ENCODE peak calls at places on chromosomes 11 and 22, in six cellular contexts. One of them, this sample, is unnamed.

GRCh38 chr22:49670610-49671330 is 156.9 kb downstream of the BRD1 start:
- DNase-seq in K562: no peak
- DNase-seq in H1: peak; percentile 70
- DNase-seq in PC-9: no peak
- DNase-seq in neural progenitor cell: peak; percentile 77
- DNase-seq in HCT116: no peak
- DNase-seq in this sample: no peak

GRCh38 chr11:81658722-81659121 is 1074.9 kb downstream of the FAM181B start:
- DNase-seq in neural progenitor cell: peak; percentile 48
- DNase-seq in H1: no peak
- DNase-seq in K562: no peak
- DNase-seq in HCT116: no peak
- DNase-seq in PC-9: no peak
- DNase-seq in this sample: no peak

GRCh38 chr11:71223671-71224660 is 28.4 kb downstream of the SHANK2 start:
- DNase-seq in HCT116: no peak
- DNase-seq in H1: no peak
- DNase-seq in K562: no peak
- DNase-seq in PC-9: no peak
- DNase-seq in neural progenitor cell: no peak
- DNase-seq in this sample: no peak

GRCh38 chr11:118434123-118434552 is 2.2 kb upstream of the KMT2A start:
- DNase-seq in H1: no peak
- DNase-seq in neural progenitor cell: no peak
- DNase-seq in K562: no peak
- DNase-seq in PC-9: no peak
- DNase-seq in HCT116: no peak
- DNase-seq in this sample: no peak

GRCh38 chr11:47415949-47416472 is 7.6 kb downstream of the SLC39A13 start:
- DNase-seq in K562: no peak
- DNase-seq in neural progenitor cell: peak; percentile 29
- DNase-seq in H1: no peak
- DNase-seq in PC-9: peak; percentile 82
- DNase-seq in HCT116: peak; percentile 49
- DNase-seq in this sample: no peak

GRCh38 chr11:126920833-126921232 is 79.7 kb downstream of the KIRREL3 start:
- DNase-seq in K562: no peak
- DNase-seq in H1: peak; percentile 50
- DNase-seq in neural progenitor cell: no peak
- DNase-seq in HCT116: no peak
- DNase-seq in PC-9: no peak
- DNase-seq in this sample: no peak

GRCh38 chr11:20041499-20041898 is 118.8 kb downstream of the DBX1 start:
- DNase-seq in PC-9: no peak
- DNase-seq in HCT116: no peak
- DNase-seq in H1: no peak
- DNase-seq in K562: no peak
- DNase-seq in neural progenitor cell: no peak
- DNase-seq in this sample: no peak

GRCh38 chr11:117468888-117469287 is 141.2 kb downstream of the CEP164 start:
- DNase-seq in H1: no peak
- DNase-seq in HCT116: no peak
- DNase-seq in PC-9: no peak
- DNase-seq in neural progenitor cell: no peak
- DNase-seq in K562: peak; percentile 11
- DNase-seq in this sample: no peak

GRCh38 chr22:46914916-46915894 is 152.8 kb downstream of the TBC1D22A start:
- DNase-seq in H1: peak; percentile 32
- DNase-seq in PC-9: no peak
- DNase-seq in K562: no peak
- DNase-seq in neural progenitor cell: no peak
- DNase-seq in HCT116: no peak
- DNase-seq in this sample: no peak

GRCh38 chr11:76752321-76753175 is 30.6 kb upstream of the TSKU start:
- DNase-seq in H1: no peak
- DNase-seq in PC-9: no peak
- DNase-seq in neural progenitor cell: no peak
- DNase-seq in K562: no peak
- DNase-seq in HCT116: no peak
- DNase-seq in this sample: no peak

GRCh38 chr11:121291896-121292502 is 572 bp upstream of the SC5D start:
- DNase-seq in HCT116: no peak
- DNase-seq in K562: peak; percentile 3
- DNase-seq in PC-9: peak; percentile 43
- DNase-seq in neural progenitor cell: no peak
- DNase-seq in H1: no peak
- DNase-seq in this sample: no peak

GRCh38 chr22:38862375-38863329 is 9.4 kb downstream of the CBX6 start:
- DNase-seq in HCT116: no peak
- DNase-seq in H1: no peak
- DNase-seq in neural progenitor cell: peak; percentile 39
- DNase-seq in PC-9: no peak
- DNase-seq in K562: no peak
- DNase-seq in this sample: no peak

GRCh38 chr22:25362883-25363240 is 143.4 kb downstream of the CRYBB2 start:
- DNase-seq in K562: no peak
- DNase-seq in H1: no peak
- DNase-seq in HCT116: no peak
- DNase-seq in PC-9: no peak
- DNase-seq in neural progenitor cell: no peak
- DNase-seq in this sample: no peak

GRCh38 chr11:32231909-32232493 is 141.1 kb downstream of the RCN1 start:
- DNase-seq in K562: peak; percentile 48
- DNase-seq in neural progenitor cell: peak; percentile 70
- DNase-seq in HCT116: peak; percentile 36
- DNase-seq in H1: peak; percentile 58
- DNase-seq in PC-9: no peak
- DNase-seq in this sample: no peak

DNA sequence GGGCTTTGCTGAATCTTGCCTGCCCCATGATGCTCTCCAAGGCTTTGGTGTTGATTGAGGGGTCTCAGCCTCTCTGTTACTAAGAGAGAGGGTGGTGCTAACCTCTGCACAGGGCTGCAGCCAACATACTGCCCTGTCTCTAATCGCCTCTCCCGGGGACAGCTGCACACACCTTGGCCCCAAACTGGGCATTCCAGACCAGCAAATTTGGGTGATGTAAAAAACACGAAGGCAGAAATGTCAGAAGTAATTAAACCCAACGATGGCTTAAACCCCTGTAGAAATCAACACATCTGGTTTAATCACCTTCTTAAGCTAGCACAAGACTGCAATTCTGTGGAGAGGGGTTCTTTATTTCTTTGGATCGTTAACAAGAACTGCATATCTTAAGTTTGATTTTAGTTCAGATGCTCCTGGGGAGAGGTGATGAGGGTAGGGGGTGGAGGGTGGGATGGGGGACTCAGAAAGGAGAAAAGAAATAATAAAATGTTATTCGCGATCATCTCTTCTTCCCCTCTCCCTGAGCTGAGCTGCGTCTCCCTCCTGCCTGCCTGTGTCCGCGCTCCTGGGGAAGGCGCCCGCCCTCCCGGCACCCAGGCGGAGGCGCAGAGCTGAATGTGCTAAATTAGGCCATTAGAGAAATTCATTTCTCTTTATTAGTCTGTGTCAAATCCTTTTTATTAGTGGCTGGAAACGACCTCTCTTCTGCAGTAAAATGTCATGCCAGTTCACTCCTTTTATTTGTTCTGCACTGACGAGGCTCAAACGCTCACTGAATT is 116.3 kb downstream of the FEZ1 start:
- DNase-seq in H1: no peak
- DNase-seq in PC-9: no peak
- DNase-seq in HCT116: no peak
- DNase-seq in K562: no peak
- DNase-seq in neural progenitor cell: no peak
- DNase-seq in this sample: no peak
- H4K20me1 ChIP-seq in H1: no peaks in the 10 kb centered on the region
- H4K20me1 ChIP-seq in PC-9: no peaks in the 10 kb centered on the region
- H4K20me1 ChIP-seq in HCT116: no peaks in the 10 kb centered on the region
- H4K20me1 ChIP-seq in K562: no peaks in the 10 kb centered on the region
- H4K20me1 ChIP-seq in neural progenitor cell: no peaks in the 10 kb centered on the region
- H4K20me1 ChIP-seq in this sample: no peaks in the 10 kb centered on the region

DNA sequence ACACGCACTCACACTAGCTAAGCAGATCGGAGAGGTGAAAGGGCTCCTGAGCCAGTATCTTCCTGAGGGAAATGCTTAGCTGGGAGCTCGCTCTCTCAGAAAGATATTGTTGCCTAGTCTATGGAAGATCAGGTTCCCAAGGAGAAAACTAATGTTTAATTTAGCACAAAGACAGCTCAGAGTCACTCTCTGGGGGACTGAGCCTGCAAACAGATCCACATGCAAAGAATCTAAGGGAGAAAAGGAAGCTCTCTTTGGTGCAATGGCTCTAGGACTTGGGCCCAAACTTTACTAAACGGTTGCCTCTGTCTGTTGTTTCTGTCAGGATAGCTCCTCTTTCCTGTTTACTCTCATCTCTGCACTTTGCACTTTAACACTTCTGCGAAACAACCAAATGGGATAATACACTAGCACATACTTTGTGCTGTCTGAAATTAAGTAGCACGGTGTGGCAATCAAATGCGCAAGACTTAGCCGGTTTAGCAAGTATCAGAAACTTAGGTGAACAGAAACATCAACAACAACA is 10.7 kb downstream of the MAML2 start:
- DNase-seq in neural progenitor cell: peak; percentile 32
- DNase-seq in HCT116: no peak
- DNase-seq in PC-9: no peak
- DNase-seq in H1: no peak
- DNase-seq in K562: no peak
- DNase-seq in this sample: no peak
- H3K4me1 ChIP-seq in neural progenitor cell: peaks cover 31% of the 10 kb centered on the region
- H3K4me1 ChIP-seq in HCT116: peaks cover 14% of the 10 kb centered on the region
- H3K4me1 ChIP-seq in PC-9: peaks cover 58% of the 10 kb centered on the region
- H3K4me1 ChIP-seq in H1: peaks cover 22% of the 10 kb centered on the region
- H3K4me1 ChIP-seq in K562: peaks cover 61% of the 10 kb centered on the region
- H3K4me1 ChIP-seq in this sample: peaks cover 9% of the 10 kb centered on the region

DNA sequence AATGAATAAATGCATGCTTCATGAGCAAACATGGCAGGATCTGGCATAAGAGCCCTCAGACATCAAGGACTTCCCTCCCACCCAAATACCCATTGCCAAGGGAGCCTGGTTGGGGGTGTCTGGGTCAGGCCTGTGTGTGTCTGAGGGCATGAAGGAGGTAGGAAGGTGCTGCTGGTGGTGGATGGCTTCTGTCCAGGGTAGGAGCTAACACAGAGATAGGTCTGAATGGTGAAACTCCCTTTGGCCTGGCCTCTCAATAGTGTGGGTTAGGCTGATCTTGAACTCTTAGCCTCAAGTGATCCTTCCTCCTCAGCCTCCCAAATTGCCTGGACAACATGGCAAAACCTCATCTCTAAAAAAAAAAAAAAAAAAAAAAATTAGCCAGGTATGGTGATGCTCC is 2.8 kb downstream of the AMPD3 start:
- DNase-seq in HCT116: no peak
- DNase-seq in PC-9: no peak
- DNase-seq in neural progenitor cell: no peak
- DNase-seq in H1: peak; percentile 24
- DNase-seq in K562: no peak
- DNase-seq in this sample: no peak
- H3K79me2 ChIP-seq in HCT116: peaks cover 44% of the 10 kb centered on the region
- H3K79me2 ChIP-seq in PC-9: peaks cover 21% of the 10 kb centered on the region
- H3K79me2 ChIP-seq in neural progenitor cell: no peaks in the 10 kb centered on the region
- H3K79me2 ChIP-seq in H1: no peaks in the 10 kb centered on the region
- H3K79me2 ChIP-seq in K562: peaks cover 54% of the 10 kb centered on the region
- H3K79me2 ChIP-seq in this sample: peaks cover 30% of the 10 kb centered on the region

GRCh38 chr11:836274-836673 is 3.5 kb downstream of the CD151 start:
- DNase-seq in HCT116: no peak
- DNase-seq in H1: no peak
- DNase-seq in PC-9: peak; percentile 13
- DNase-seq in K562: no peak
- DNase-seq in neural progenitor cell: no peak
- DNase-seq in this sample: no peak
- H4K20me1 ChIP-seq in HCT116: peaks cover 23% of the 10 kb centered on the region
- H4K20me1 ChIP-seq in H1: peaks cover 42% of the 10 kb centered on the region
- H4K20me1 ChIP-seq in PC-9: peaks cover 13% of the 10 kb centered on the region
- H4K20me1 ChIP-seq in K562: peaks cover 7% of the 10 kb centered on the region
- H4K20me1 ChIP-seq in neural progenitor cell: peaks cover 68% of the 10 kb centered on the region
- H4K20me1 ChIP-seq in this sample: peaks cover 15% of the 10 kb centered on the region

GRCh38 chr22:29026579-29026978 is 35.1 kb downstream of the C22orf31 start:
- DNase-seq in PC-9: no peak
- DNase-seq in neural progenitor cell: no peak
- DNase-seq in H1: no peak
- DNase-seq in HCT116: no peak
- DNase-seq in K562: no peak
- DNase-seq in this sample: no peak

GRCh38 chr22:29018293-29019189 is 43.1 kb downstream of the C22orf31 start:
- DNase-seq in neural progenitor cell: no peak
- DNase-seq in PC-9: no peak
- DNase-seq in H1: no peak
- DNase-seq in K562: no peak
- DNase-seq in HCT116: no peak
- DNase-seq in this sample: no peak

GRCh38 chr22:29023172-29023796 is 38.3 kb downstream of the C22orf31 start:
- DNase-seq in K562: no peak
- DNase-seq in HCT116: no peak
- DNase-seq in H1: no peak
- DNase-seq in neural progenitor cell: no peak
- DNase-seq in PC-9: no peak
- DNase-seq in this sample: no peak

GRCh38 chr22:29016067-29016938 is 45.3 kb downstream of the C22orf31 start:
- DNase-seq in neural progenitor cell: no peak
- DNase-seq in K562: no peak
- DNase-seq in PC-9: no peak
- DNase-seq in H1: no peak
- DNase-seq in HCT116: no peak
- DNase-seq in this sample: no peak

DNA sequence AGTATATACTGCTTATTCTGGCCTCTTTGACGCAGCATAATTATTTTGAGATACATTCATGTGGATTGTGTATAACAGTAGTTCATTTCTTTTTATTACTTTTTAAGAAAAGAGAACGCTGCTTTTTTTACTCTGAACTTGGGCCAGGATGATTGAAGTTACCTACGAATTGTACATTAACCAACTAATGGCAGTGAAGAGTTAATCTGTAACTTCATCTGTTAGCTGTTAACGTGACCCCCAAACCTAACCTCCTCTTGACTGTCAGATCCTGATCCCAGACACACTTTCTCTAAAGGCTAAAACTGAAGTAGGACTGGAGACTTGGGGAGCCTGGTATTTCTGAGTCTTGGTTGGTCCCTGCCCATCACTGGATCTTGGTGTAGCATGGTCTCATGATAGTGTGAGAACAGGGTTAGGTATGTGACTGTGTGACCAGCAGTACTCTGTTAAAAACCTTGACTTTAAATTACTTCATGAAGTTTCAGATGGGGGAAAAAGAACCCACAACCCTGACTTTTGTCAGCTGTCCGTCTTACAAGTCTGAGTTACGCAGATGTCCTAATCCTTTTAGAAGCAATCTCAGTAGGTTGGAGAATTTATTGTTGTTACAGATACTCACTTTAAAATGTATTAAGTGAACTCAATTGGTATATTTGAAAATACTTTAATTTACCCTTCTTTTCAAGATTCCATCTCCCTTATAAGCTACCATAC is 39.4 kb downstream of the C22orf31 start:
- DNase-seq in HCT116: no peak
- DNase-seq in K562: no peak
- DNase-seq in PC-9: no peak
- DNase-seq in neural progenitor cell: no peak
- DNase-seq in H1: no peak
- DNase-seq in this sample: no peak
- H3K4me1 ChIP-seq in HCT116: peaks cover 16% of the 10 kb centered on the region
- H3K4me1 ChIP-seq in K562: no peaks in the 10 kb centered on the region
- H3K4me1 ChIP-seq in PC-9: no peaks in the 10 kb centered on the region
- H3K4me1 ChIP-seq in neural progenitor cell: peaks cover 16% of the 10 kb centered on the region
- H3K4me1 ChIP-seq in H1: peaks cover 8% of the 10 kb centered on the region
- H3K4me1 ChIP-seq in this sample: no peaks in the 10 kb centered on the region

This sample was measured in keratinocyte.